ENCODE peak calls at places on chromosomes 6 and 20, in eight cellular contexts. S, B, M, Z, N, P, D and H are unnamed samples.

GRCh38 chr20:48797275-48797825 is 30.4 kb downstream of the PREX1 start:
- DNase-seq in B (no peak), N (no peak), S (no peak), P (no peak), M (no peak), Z (no peak), D (no peak), H (no peak)

GRCh38 chr6:51513891-51514290 is 573.5 kb downstream of the PKHD1 start:
- DNase-seq in M (peak; percentile 51), P (no peak), N (no peak), Z (no peak), D (no peak), B (no peak), S (no peak), H (no peak)

GRCh38 chr6:5045417-5045816 is 39.7 kb upstream of the PPP1R3G start:
- DNase-seq in D (no peak), S (no peak), Z (no peak), N (no peak), B (no peak), P (no peak), M (no peak), H (no peak)

GRCh38 chr20:63696311-63696627 is 183 bp upstream of the TNFRSF6B start:
- DNase-seq in M (no peak), S (no peak), D (peak; percentile 88), P (no peak), B (no peak), N (no peak), Z (no peak), H (no peak)

GRCh38 chr20:49696594-49696993 is 17.1 kb downstream of the B4GALT5 start:
- DNase-seq in D (no peak), P (no peak), N (no peak), S (no peak), M (no peak), Z (no peak), B (no peak), H (no peak)

GRCh38 chr6:166710084-166710483 is 83.0 kb upstream of the RPS6KA2 start:
- DNase-seq in D (no peak), M (no peak), P (no peak), B (no peak), S (no peak), N (no peak), Z (no peak), H (no peak)

GRCh38 chr6:152828431-152828830 is 77.8 kb downstream of the VIP start:
- DNase-seq in S (no peak), Z (no peak), B (no peak), N (no peak), P (no peak), M (no peak), D (no peak), H (no peak)

GRCh38 chr20:46122071-46122470 is 4.0 kb downstream of the CD40 start:
- DNase-seq in D (peak; percentile 63), M (no peak), P (no peak), B (no peak), Z (no peak), N (no peak), S (no peak), H (no peak)

GRCh38 chr20:57205625-57206219 is 60.7 kb downstream of the BMP7 start:
- DNase-seq in D (no peak), Z (no peak), S (peak; percentile 40), P (no peak), B (no peak), N (no peak), M (no peak), H (no peak)

GRCh38 chr20:38404016-38404415 is 31.1 kb downstream of the SNHG17 start:
- DNase-seq in D (peak; percentile 13), P (no peak), N (no peak), S (no peak), M (no peak), B (no peak), Z (no peak), H (no peak)

GRCh38 chr6:15413558-15414257 is 167.8 kb downstream of the JARID2 start:
- DNase-seq in M (no peak), Z (no peak), B (no peak), D (no peak), S (no peak), N (no peak), P (no peak), H (no peak)

GRCh38 chr6:161374971-161375873 is 101.4 kb upstream of the AGPAT4 start:
- DNase-seq in S (no peak), Z (peak; percentile 35), N (peak; percentile 40), P (peak; percentile 39), M (peak; percentile 34), B (no peak), D (peak; percentile 89), H (peak; percentile 58)

GRCh38 chr6:79646006-79646405 is 14.9 kb downstream of the SH3BGRL2 start:
- DNase-seq in Z (no peak), M (no peak), N (no peak), S (no peak), B (no peak), D (no peak), P (no peak), H (no peak)

GRCh38 chr6:108027594-108027993 is 46.9 kb downstream of the OSTM1 start:
- DNase-seq in Z (no peak), B (no peak), D (no peak), M (no peak), N (no peak), S (no peak), P (no peak), H (no peak)

GRCh38 chr20:11845311-11845710 is 72.4 kb upstream of the BTBD3 start:
- DNase-seq in Z (no peak), M (no peak), S (no peak), D (no peak), B (no peak), N (no peak), P (no peak), H (no peak)

GRCh38 chr6:140671926-140672325 is 1297.5 kb upstream of the CITED2 start:
- DNase-seq in B (no peak), P (no peak), M (no peak), N (no peak), S (no peak), D (no peak), Z (no peak), H (no peak)

DNA sequence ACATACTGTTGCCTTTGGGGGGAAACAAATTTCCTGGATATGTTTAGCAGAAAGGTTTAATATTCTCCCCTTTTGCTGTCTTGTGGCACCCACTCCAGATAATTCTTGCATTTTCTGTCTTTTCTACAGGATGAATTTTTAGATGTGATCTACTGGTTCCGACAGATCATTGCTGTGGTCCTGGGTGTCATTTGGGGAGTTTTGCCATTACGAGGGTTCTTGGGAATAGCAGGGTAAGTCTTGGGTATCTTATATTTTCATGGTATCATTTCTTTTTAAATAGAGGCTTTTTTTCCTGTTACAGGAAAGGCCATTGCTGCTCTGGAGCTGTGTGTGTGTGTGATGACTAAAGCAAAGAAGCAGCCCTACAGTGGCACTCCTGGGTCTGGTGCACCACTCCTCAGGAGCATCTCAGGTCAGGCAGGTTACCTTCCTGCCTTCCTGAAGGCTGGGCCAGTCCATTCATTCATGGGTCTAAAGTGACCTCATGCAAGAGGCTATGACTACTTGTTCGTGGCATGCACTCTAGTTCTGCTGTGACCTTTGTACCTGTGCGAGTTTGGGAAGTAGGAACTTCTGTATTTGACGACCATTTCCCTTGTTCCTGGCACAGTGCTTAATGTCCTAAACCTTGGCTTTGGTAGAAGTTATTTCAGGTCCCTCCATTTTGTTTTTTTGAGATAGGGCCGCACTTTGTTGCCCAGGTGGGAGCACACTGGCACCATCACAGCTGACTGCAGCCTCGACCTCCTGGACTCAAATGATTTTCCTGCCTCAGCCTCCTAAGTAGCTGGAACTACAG is 2.2 kb downstream of the RAB5IF start:
- DNase-seq in N (no peak), B (no peak), D (no peak), M (no peak), S (peak; percentile 13), P (no peak), Z (no peak), H (no peak)
- TF ChIP-seq POLR2A in N (no peak), B (no peak), D (no peak), M (no peak), S (no peak), P (no peak), Z (no peak), H (no peak)

GRCh38 chr6:28710466-28711191 is 184.9 kb downstream of the GPX5 start:
- DNase-seq in D (no peak), N (no peak), M (no peak), P (no peak), Z (no peak), S (peak; percentile 41), B (peak; percentile 70), H (no peak)
- H3K4me3 ChIP-seq in D (no peak overlapping the region), N (no peak overlapping the region), M (no peak overlapping the region), P (no peak overlapping the region), Z (no peak overlapping the region), S (peak overlapping the region; percentile 71), B (no peak overlapping the region), H (no peak overlapping the region)

DNA sequence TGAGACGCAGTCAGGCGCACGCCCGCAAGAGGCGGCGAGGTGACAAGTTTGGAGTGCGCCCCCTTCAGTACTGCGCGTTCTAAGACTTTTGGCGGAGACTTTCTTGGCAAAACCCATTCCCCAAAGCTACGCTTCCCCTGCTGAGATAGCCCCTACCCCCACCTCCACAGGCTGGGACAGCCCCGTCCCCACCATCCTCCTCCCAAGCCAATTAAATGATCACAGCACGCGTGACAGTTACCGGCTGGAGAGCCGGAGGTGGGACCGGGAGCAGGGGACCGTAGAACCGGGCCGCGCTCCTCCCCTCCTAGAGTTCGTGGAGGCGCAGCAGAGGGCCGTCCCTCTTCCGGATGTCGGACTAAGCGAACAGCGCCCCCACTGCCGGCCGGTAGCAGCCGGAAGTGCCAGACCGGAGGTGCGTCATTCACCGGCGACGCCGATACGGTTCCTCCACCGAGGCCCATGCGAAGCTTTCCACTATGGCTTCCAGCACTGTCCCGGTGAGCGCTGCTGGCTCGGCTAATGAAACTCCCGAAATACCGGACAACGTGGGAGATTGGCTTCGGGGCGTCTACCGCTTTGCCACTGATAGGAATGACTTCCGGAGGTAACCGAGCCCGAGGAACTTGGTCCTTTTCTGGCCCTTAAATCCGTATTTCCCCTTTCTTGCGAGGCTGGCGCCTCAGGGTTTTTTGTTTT is at the start of gene TOMM6:
- DNase-seq in B (peak; percentile 98), Z (peak; percentile 96), P (peak; percentile 90), D (peak; percentile 99), M (peak; percentile 92), N (peak; percentile 94), S (peak; percentile 70), H (peak; percentile 95)
- TF ChIP-seq POLR2A in B (no peak), Z (no peak), P (peak; percentile 91), D (no peak), M (peak; percentile 63), N (peak; percentile 68), S (peak; percentile 63), H (peak; percentile 82)

GRCh38 chr20:32479697-32480140 is 105.4 kb downstream of the NOL4L start:
- DNase-seq in D (no peak), B (no peak), N (no peak), Z (no peak), M (no peak), P (no peak), S (no peak), H (no peak)
- H3K4me3 ChIP-seq in D (no peak overlapping the region), B (no peak overlapping the region), N (no peak overlapping the region), Z (no peak overlapping the region), M (no peak overlapping the region), P (no peak overlapping the region), S (no peak overlapping the region), H (no peak overlapping the region)

DNA sequence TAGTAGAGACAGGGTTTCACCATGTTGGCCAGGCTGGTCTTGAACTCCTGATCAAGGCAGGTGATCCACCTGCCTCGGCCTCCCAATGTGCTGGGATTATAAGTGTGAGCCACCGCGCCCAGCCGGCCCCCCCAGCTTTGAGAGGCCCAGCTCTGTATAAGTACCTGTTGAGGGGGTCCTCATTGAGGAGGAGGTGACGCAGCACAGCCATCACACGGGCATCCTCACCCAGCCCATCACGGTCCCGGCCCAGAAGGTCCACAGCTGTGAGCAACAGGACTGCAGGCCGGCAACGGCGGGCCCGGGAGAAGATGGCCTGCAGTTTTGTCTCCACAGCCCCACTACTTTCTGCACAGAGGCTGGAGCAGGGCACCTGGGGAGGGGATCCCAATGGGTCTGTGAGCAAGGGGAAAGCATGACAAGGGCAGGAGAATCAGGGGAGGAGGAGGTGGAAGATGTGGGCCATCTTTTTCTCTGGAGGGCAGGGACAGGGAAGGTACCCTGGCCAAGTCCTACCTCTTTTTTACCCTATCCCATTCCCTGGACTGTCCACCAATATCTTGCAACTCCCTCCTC is 7.7 kb downstream of the GNMT start:
- DNase-seq in P (no peak), N (no peak), Z (no peak), D (no peak), S (no peak), B (no peak), M (no peak), H (no peak)
- TF ChIP-seq POLR2A in P (no peak), N (no peak), Z (no peak), D (no peak), S (no peak), B (no peak), M (no peak), H (no peak)